ENCODE peak calls at places on chromosomes 2 and 18, in four cellular contexts. M is K562, L is GM12878, C is WTC11. J is an unnamed sample.

GRCh38 chr2:40511661-40512213 is 59.8 kb upstream of the SLC8A1 start:
- DNase-seq in M (no peak), L (no peak), C (no peak), J (no peak)

GRCh38 chr18:76131738-76132137 is 363.3 kb downstream of the ZNF516 start:
- DNase-seq in M (no peak), L (no peak), C (no peak), J (no peak)

GRCh38 chr18:77067315-77068061 is 65.1 kb downstream of the MBP start:
- DNase-seq in M (no peak), L (peak; percentile 59), C (no peak), J (no peak)

GRCh38 chr2:1632006-1632348 is 112.3 kb downstream of the PXDN start:
- DNase-seq in M (no peak), L (no peak), C (no peak), J (no peak)

GRCh38 chr2:39851251-39851650 is 72.2 kb upstream of the THUMPD2 start:
- DNase-seq in M (no peak), L (no peak), C (no peak), J (no peak)

GRCh38 chr2:184879671-184880070 is 281.3 kb downstream of the ZNF804A start:
- DNase-seq in M (no peak), L (no peak), C (no peak), J (no peak)

GRCh38 chr18:73646772-73647171 is 500.9 kb downstream of the FBXO15 start:
- DNase-seq in M (no peak), L (no peak), C (no peak), J (no peak)

GRCh38 chr18:59990121-59990818 is 90.5 kb downstream of the PMAIP1 start:
- DNase-seq in M (no peak), L (no peak), C (no peak), J (no peak)

GRCh38 chr2:181790716-181791649 is 100.5 kb upstream of the ITPRID2 start:
- DNase-seq in M (peak; percentile 45), L (peak; percentile 50), C (no peak), J (no peak)

GRCh38 chr2:17583646-17584045 is 43.1 kb downstream of the VSNL1 start:
- DNase-seq in M (no peak), L (no peak), C (no peak), J (no peak)

GRCh38 chr2:72893594-72894319 is 6.5 kb downstream of the SPR start:
- DNase-seq in M (peak; percentile 80), L (peak; percentile 55), C (peak; percentile 83), J (peak; percentile 79)

GRCh38 chr2:216389565-216389964 is 17.3 kb upstream of the MARCHF4 start:
- DNase-seq in M (no peak), L (no peak), C (no peak), J (no peak)

GRCh38 chr2:61645911-61646310 is 107.8 kb upstream of the XPO1 start:
- DNase-seq in M (no peak), L (no peak), C (no peak), J (no peak)

GRCh38 chr2:157789933-157790511 is 86.1 kb downstream of the ACVR1 start:
- DNase-seq in M (peak; percentile 18), L (no peak), C (no peak), J (no peak)

GRCh38 chr2:230898016-230898415 is 27.0 kb downstream of the GPR55 start:
- DNase-seq in M (no peak), L (no peak), C (no peak), J (no peak)

GRCh38 chr2:230129343-230129742 is 60.6 kb upstream of the SLC16A14 start:
- DNase-seq in M (no peak), L (no peak), C (no peak), J (no peak)

GRCh38 chr18:56139792-56140254 is 498.6 kb downstream of the TXNL1 start:
- DNase-seq in M (no peak), L (no peak), C (no peak), J (no peak)

GRCh38 chr2:45748239-45748638 is 96.8 kb downstream of the PRKCE start:
- DNase-seq in M (no peak), L (no peak), C (no peak), J (peak; percentile 51)

GRCh38 chr18:62457830-62458229 is 65.0 kb upstream of the ZCCHC2 start:
- DNase-seq in M (no peak), L (no peak), C (peak; percentile 44), J (no peak)

GRCh38 chr2:96533292-96534073 is 3.1 kb upstream of the ARID5A start:
- DNase-seq in M (no peak), L (no peak), C (no peak), J (no peak)

GRCh38 chr2:241803387-241804325 is 5.3 kb upstream of the NEU4 start:
- DNase-seq in M (no peak), L (no peak), C (no peak), J (peak; percentile 75)

GRCh38 chr2:21310493-21310892 is 186.7 kb downstream of the TDRD15 start:
- DNase-seq in M (no peak), L (no peak), C (no peak), J (no peak)

GRCh38 chr2:240134956-240135520 is 1.1 kb downstream of the COPS9 start:
- DNase-seq in M (no peak), L (no peak), C (no peak), J (no peak)

GRCh38 chr18:9364242-9364641 is 29.7 kb downstream of the TWSG1 start:
- DNase-seq in M (no peak), L (no peak), C (no peak), J (no peak)

GRCh38 chr18:67672142-67672541 is 155.6 kb upstream of the DSEL start:
- DNase-seq in M (no peak), L (no peak), C (no peak), J (no peak)

GRCh38 chr2:193847140-193847539 is 1652.4 kb upstream of the TMEFF2 start:
- DNase-seq in M (no peak), L (no peak), C (no peak), J (no peak)

GRCh38 chr2:202317080-202317859 is 51.7 kb downstream of the NOP58 start:
- DNase-seq in M (no peak), L (no peak), C (no peak), J (peak; percentile 37)

GRCh38 chr18:43158381-43158780 is 42.9 kb upstream of the RIT2 start:
- DNase-seq in M (no peak), L (no peak), C (no peak), J (no peak)

GRCh38 chr18:43161528-43161927 is 46.0 kb upstream of the RIT2 start:
- DNase-seq in M (no peak), L (no peak), C (no peak), J (no peak)

GRCh38 chr18:43159091-43159490 is 43.6 kb upstream of the RIT2 start:
- DNase-seq in M (no peak), L (no peak), C (no peak), J (no peak)

GRCh38 chr18:43160509-43160908 is 45.0 kb upstream of the RIT2 start:
- DNase-seq in M (no peak), L (no peak), C (no peak), J (no peak)
- TF ChIP-seq USF1 in M (no peak), L (no peak), C (no peak), J (no peak)

DNA sequence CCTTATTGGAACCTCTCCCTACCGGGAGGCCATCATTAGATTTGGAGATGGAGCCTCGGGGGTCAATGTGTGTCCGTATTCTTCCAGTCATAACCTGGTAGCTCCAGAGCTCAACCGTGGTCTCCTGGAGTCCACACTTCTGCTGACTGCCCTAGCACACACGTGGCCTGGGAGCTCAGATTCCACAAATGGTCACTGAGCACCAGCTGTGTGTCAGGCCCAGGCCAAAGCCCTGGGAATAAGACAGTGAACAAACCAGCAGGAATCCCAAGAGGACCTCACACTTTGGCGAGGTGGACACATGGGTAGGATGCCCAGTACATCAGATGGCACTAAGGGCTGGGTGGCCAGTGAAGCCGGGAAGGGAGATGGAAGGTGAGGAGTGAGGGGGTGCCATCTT is 15.5 kb downstream of the GYPC start:
- DNase-seq in M (no peak), L (no peak), C (no peak), J (no peak)
- TF ChIP-seq USF2 in M (no peak), L (no peak), C (no peak), J (no peak)

DNA sequence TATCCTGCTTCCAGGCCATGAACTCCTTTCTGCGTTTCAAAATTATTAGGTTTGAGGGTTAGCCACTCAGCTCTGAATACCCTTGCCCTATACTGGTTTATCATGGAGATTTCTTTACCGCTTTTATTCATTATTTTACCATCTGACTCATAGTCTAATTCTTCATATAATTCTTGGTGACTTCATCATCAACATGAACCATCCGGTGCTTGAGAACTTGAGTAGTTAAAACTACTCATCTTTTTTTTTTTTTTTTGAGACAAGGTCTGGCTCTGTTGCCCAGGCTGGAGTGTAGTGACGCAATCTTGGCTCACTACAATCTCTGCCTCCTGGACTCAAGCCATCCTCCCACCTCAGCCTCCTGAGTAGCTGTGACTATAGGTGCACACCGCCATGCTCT is 94.2 kb upstream of the LHCGR start:
- DNase-seq in M (no peak), L (no peak), C (no peak), J (no peak)
- TF ChIP-seq USF1 in M (no peak), L (no peak), C (no peak), J (no peak)

DNA sequence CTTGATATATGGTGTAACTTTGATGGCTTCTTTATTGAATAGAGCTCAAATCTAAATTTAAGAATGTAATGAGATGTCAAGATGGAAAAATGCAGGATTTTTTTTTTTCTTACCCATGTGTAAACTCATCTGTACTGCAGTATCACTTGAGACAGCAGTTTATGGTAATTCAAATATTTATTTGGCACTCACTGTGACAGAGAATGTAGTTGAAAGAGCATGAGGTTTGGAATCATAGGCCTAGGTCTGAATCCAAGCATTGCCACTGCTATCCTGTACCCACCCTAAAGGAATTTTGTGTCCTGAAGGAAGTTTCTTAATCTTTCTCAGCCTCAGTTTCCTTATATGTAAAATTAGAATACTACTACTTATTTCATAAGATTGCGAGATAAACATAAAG is 3.8 kb downstream of the CREB1 start:
- DNase-seq in M (no peak), L (no peak), C (no peak), J (no peak)
- TF ChIP-seq USF2 in M (no peak), L (no peak), C (no peak), J (no peak)

GRCh38 chr2:229033816-229034215 is 237.3 kb downstream of the PID1 start:
- DNase-seq in M (no peak), L (no peak), C (no peak), J (no peak)
- TF ChIP-seq USF1 in M (no peak), L (no peak), C (no peak), J (no peak)

GRCh38 chr2:218036371-218036770 is 32.7 kb upstream of the RUFY4 start:
- DNase-seq in M (no peak), L (no peak), C (no peak), J (no peak)
- TF ChIP-seq USF2 in M (no peak), L (no peak), C (no peak), J (no peak)

GRCh38 chr2:85746313-85747004 is 7.3 kb upstream of the ATOH8 start:
- DNase-seq in M (no peak), L (no peak), C (no peak), J (no peak)

GRCh38 chr2:85747441-85747840 is 6.3 kb upstream of the ATOH8 start:
- DNase-seq in M (no peak), L (no peak), C (no peak), J (no peak)

GRCh38 chr2:85745619-85746018 is 8.2 kb upstream of the ATOH8 start:
- DNase-seq in M (no peak), L (no peak), C (no peak), J (no peak)

GRCh38 chr2:85748948-85749875 is 4.6 kb upstream of the ATOH8 start:
- DNase-seq in M (no peak), L (no peak), C (no peak), J (no peak)

GRCh38 chr2:85748039-85748438 is 5.8 kb upstream of the ATOH8 start:
- DNase-seq in M (no peak), L (peak; percentile 52), C (no peak), J (no peak)
- TF ChIP-seq USF1 in M (no peak), L (no peak), C (no peak), J (no peak)